ENCODE peak calls at places on chromosomes 2 and 18, in five cellular contexts. One of them, this sample, is unnamed.

GRCh38 chr2:76268928-76269327 is 558.2 kb upstream of the GCFC2 start:
- ATAC-seq in heart left ventricle: no peak
- ATAC-seq in stimulated activated naive CD8-positive, alpha-beta T cell treated with anti-CD3 and anti-CD28 coated beads, Interleukin-15, amount 100 ng/mL, for 72 hours: no peak
- ATAC-seq in naive thymus-derived CD4-positive, alpha-beta T cell: no peak
- ATAC-seq in Right ventricle myocardium superior: no peak
- ATAC-seq in this sample: no peak

GRCh38 chr2:36578343-36579296 is 19.3 kb downstream of the FEZ2 start:
- ATAC-seq in heart left ventricle: no peak
- ATAC-seq in stimulated activated naive CD8-positive, alpha-beta T cell treated with anti-CD3 and anti-CD28 coated beads, Interleukin-15, amount 100 ng/mL, for 72 hours: no peak
- ATAC-seq in naive thymus-derived CD4-positive, alpha-beta T cell: no peak
- ATAC-seq in Right ventricle myocardium superior: no peak
- ATAC-seq in this sample: no peak

GRCh38 chr2:206471524-206472062 is 28.3 kb downstream of the ADAM23 start:
- ATAC-seq in heart left ventricle: no peak
- ATAC-seq in stimulated activated naive CD8-positive, alpha-beta T cell treated with anti-CD3 and anti-CD28 coated beads, Interleukin-15, amount 100 ng/mL, for 72 hours: no peak
- ATAC-seq in naive thymus-derived CD4-positive, alpha-beta T cell: no peak
- ATAC-seq in Right ventricle myocardium superior: no peak
- ATAC-seq in this sample: no peak

GRCh38 chr2:100272848-100273329 is 49.4 kb downstream of the LONRF2 start:
- ATAC-seq in heart left ventricle: peak; percentile 43
- ATAC-seq in stimulated activated naive CD8-positive, alpha-beta T cell treated with anti-CD3 and anti-CD28 coated beads, Interleukin-15, amount 100 ng/mL, for 72 hours: no peak
- ATAC-seq in naive thymus-derived CD4-positive, alpha-beta T cell: no peak
- ATAC-seq in Right ventricle myocardium superior: peak; percentile 94
- ATAC-seq in this sample: peak; percentile 83

GRCh38 chr2:134039912-134040581 is 213.8 kb upstream of the MGAT5 start:
- ATAC-seq in heart left ventricle: no peak
- ATAC-seq in stimulated activated naive CD8-positive, alpha-beta T cell treated with anti-CD3 and anti-CD28 coated beads, Interleukin-15, amount 100 ng/mL, for 72 hours: no peak
- ATAC-seq in naive thymus-derived CD4-positive, alpha-beta T cell: no peak
- ATAC-seq in Right ventricle myocardium superior: no peak
- ATAC-seq in this sample: no peak

GRCh38 chr2:160288324-160288723 is 88.3 kb upstream of the ITGB6 start:
- ATAC-seq in heart left ventricle: no peak
- ATAC-seq in stimulated activated naive CD8-positive, alpha-beta T cell treated with anti-CD3 and anti-CD28 coated beads, Interleukin-15, amount 100 ng/mL, for 72 hours: no peak
- ATAC-seq in naive thymus-derived CD4-positive, alpha-beta T cell: no peak
- ATAC-seq in Right ventricle myocardium superior: no peak
- ATAC-seq in this sample: no peak

GRCh38 chr18:7958897-7959146 is 391.7 kb downstream of the PTPRM start:
- ATAC-seq in heart left ventricle: no peak
- ATAC-seq in stimulated activated naive CD8-positive, alpha-beta T cell treated with anti-CD3 and anti-CD28 coated beads, Interleukin-15, amount 100 ng/mL, for 72 hours: no peak
- ATAC-seq in naive thymus-derived CD4-positive, alpha-beta T cell: no peak
- ATAC-seq in Right ventricle myocardium superior: no peak
- ATAC-seq in this sample: no peak

GRCh38 chr2:26961603-26962184 is 8.7 kb upstream of the MAPRE3 start:
- ATAC-seq in heart left ventricle: peak; percentile 83
- ATAC-seq in stimulated activated naive CD8-positive, alpha-beta T cell treated with anti-CD3 and anti-CD28 coated beads, Interleukin-15, amount 100 ng/mL, for 72 hours: peak; percentile 94
- ATAC-seq in naive thymus-derived CD4-positive, alpha-beta T cell: peak; percentile 97
- ATAC-seq in Right ventricle myocardium superior: peak; percentile 94
- ATAC-seq in this sample: peak; percentile 91

GRCh38 chr2:39120521-39120770 is 405 bp downstream of the SOS1 start:
- ATAC-seq in heart left ventricle: no peak
- ATAC-seq in stimulated activated naive CD8-positive, alpha-beta T cell treated with anti-CD3 and anti-CD28 coated beads, Interleukin-15, amount 100 ng/mL, for 72 hours: peak; percentile 37
- ATAC-seq in naive thymus-derived CD4-positive, alpha-beta T cell: peak; percentile 12
- ATAC-seq in Right ventricle myocardium superior: no peak
- ATAC-seq in this sample: peak; percentile 18

GRCh38 chr2:134170269-134170668 is 83.6 kb upstream of the MGAT5 start:
- ATAC-seq in heart left ventricle: no peak
- ATAC-seq in stimulated activated naive CD8-positive, alpha-beta T cell treated with anti-CD3 and anti-CD28 coated beads, Interleukin-15, amount 100 ng/mL, for 72 hours: peak; percentile 33
- ATAC-seq in naive thymus-derived CD4-positive, alpha-beta T cell: no peak
- ATAC-seq in Right ventricle myocardium superior: no peak
- ATAC-seq in this sample: no peak

GRCh38 chr2:9331704-9332103 is 91.6 kb downstream of the ITGB1BP1 start:
- ATAC-seq in heart left ventricle: no peak
- ATAC-seq in stimulated activated naive CD8-positive, alpha-beta T cell treated with anti-CD3 and anti-CD28 coated beads, Interleukin-15, amount 100 ng/mL, for 72 hours: no peak
- ATAC-seq in naive thymus-derived CD4-positive, alpha-beta T cell: no peak
- ATAC-seq in Right ventricle myocardium superior: no peak
- ATAC-seq in this sample: no peak

GRCh38 chr2:62137431-62137830 is 58.5 kb upstream of the B3GNT2 start:
- ATAC-seq in heart left ventricle: no peak
- ATAC-seq in stimulated activated naive CD8-positive, alpha-beta T cell treated with anti-CD3 and anti-CD28 coated beads, Interleukin-15, amount 100 ng/mL, for 72 hours: no peak
- ATAC-seq in naive thymus-derived CD4-positive, alpha-beta T cell: no peak
- ATAC-seq in Right ventricle myocardium superior: no peak
- ATAC-seq in this sample: no peak

GRCh38 chr18:62715829-62716678 is 713 bp downstream of the PHLPP1 start:
- ATAC-seq in heart left ventricle: no peak
- ATAC-seq in stimulated activated naive CD8-positive, alpha-beta T cell treated with anti-CD3 and anti-CD28 coated beads, Interleukin-15, amount 100 ng/mL, for 72 hours: peak; percentile 64
- ATAC-seq in naive thymus-derived CD4-positive, alpha-beta T cell: peak; percentile 18
- ATAC-seq in Right ventricle myocardium superior: no peak
- ATAC-seq in this sample: peak; percentile 8

GRCh38 chr2:147463881-147464520 is 380.8 kb upstream of the ACVR2A start:
- ATAC-seq in heart left ventricle: no peak
- ATAC-seq in stimulated activated naive CD8-positive, alpha-beta T cell treated with anti-CD3 and anti-CD28 coated beads, Interleukin-15, amount 100 ng/mL, for 72 hours: no peak
- ATAC-seq in naive thymus-derived CD4-positive, alpha-beta T cell: no peak
- ATAC-seq in Right ventricle myocardium superior: no peak
- ATAC-seq in this sample: no peak

GRCh38 chr2:172179045-172179742 is 76.5 kb upstream of the DLX2 start:
- ATAC-seq in heart left ventricle: no peak
- ATAC-seq in stimulated activated naive CD8-positive, alpha-beta T cell treated with anti-CD3 and anti-CD28 coated beads, Interleukin-15, amount 100 ng/mL, for 72 hours: peak; percentile 90
- ATAC-seq in naive thymus-derived CD4-positive, alpha-beta T cell: no peak
- ATAC-seq in Right ventricle myocardium superior: no peak
- ATAC-seq in this sample: no peak

GRCh38 chr18:59582395-59582794 is 114.8 kb downstream of the CCBE1 start:
- ATAC-seq in heart left ventricle: no peak
- ATAC-seq in stimulated activated naive CD8-positive, alpha-beta T cell treated with anti-CD3 and anti-CD28 coated beads, Interleukin-15, amount 100 ng/mL, for 72 hours: no peak
- ATAC-seq in naive thymus-derived CD4-positive, alpha-beta T cell: no peak
- ATAC-seq in Right ventricle myocardium superior: peak; percentile 81
- ATAC-seq in this sample: no peak

GRCh38 chr18:63290456-63291200 is 28.9 kb downstream of the BCL2 start:
- ATAC-seq in heart left ventricle: no peak
- ATAC-seq in stimulated activated naive CD8-positive, alpha-beta T cell treated with anti-CD3 and anti-CD28 coated beads, Interleukin-15, amount 100 ng/mL, for 72 hours: peak; percentile 45
- ATAC-seq in naive thymus-derived CD4-positive, alpha-beta T cell: peak; percentile 80
- ATAC-seq in Right ventricle myocardium superior: no peak
- ATAC-seq in this sample: no peak

GRCh38 chr18:9132628-9133027 is 4.0 kb upstream of the ANKRD12 start:
- ATAC-seq in heart left ventricle: no peak
- ATAC-seq in stimulated activated naive CD8-positive, alpha-beta T cell treated with anti-CD3 and anti-CD28 coated beads, Interleukin-15, amount 100 ng/mL, for 72 hours: no peak
- ATAC-seq in naive thymus-derived CD4-positive, alpha-beta T cell: no peak
- ATAC-seq in Right ventricle myocardium superior: no peak
- ATAC-seq in this sample: no peak

GRCh38 chr2:69603146-69603743 is 40.3 kb downstream of the AAK1 start:
- ATAC-seq in heart left ventricle: no peak
- ATAC-seq in stimulated activated naive CD8-positive, alpha-beta T cell treated with anti-CD3 and anti-CD28 coated beads, Interleukin-15, amount 100 ng/mL, for 72 hours: peak; percentile 34
- ATAC-seq in naive thymus-derived CD4-positive, alpha-beta T cell: no peak
- ATAC-seq in Right ventricle myocardium superior: no peak
- ATAC-seq in this sample: no peak

GRCh38 chr2:48065096-48065495 is 158.8 kb upstream of the FBXO11 start:
- ATAC-seq in heart left ventricle: no peak
- ATAC-seq in stimulated activated naive CD8-positive, alpha-beta T cell treated with anti-CD3 and anti-CD28 coated beads, Interleukin-15, amount 100 ng/mL, for 72 hours: no peak
- ATAC-seq in naive thymus-derived CD4-positive, alpha-beta T cell: no peak
- ATAC-seq in Right ventricle myocardium superior: no peak
- ATAC-seq in this sample: no peak

GRCh38 chr2:180367831-180368230 is 360.7 kb upstream of the CWC22 start:
- ATAC-seq in heart left ventricle: no peak
- ATAC-seq in stimulated activated naive CD8-positive, alpha-beta T cell treated with anti-CD3 and anti-CD28 coated beads, Interleukin-15, amount 100 ng/mL, for 72 hours: no peak
- ATAC-seq in naive thymus-derived CD4-positive, alpha-beta T cell: no peak
- ATAC-seq in Right ventricle myocardium superior: peak; percentile 41
- ATAC-seq in this sample: no peak

GRCh38 chr2:30358822-30359221 is 88.2 kb upstream of the LCLAT1 start:
- ATAC-seq in heart left ventricle: no peak
- ATAC-seq in stimulated activated naive CD8-positive, alpha-beta T cell treated with anti-CD3 and anti-CD28 coated beads, Interleukin-15, amount 100 ng/mL, for 72 hours: no peak
- ATAC-seq in naive thymus-derived CD4-positive, alpha-beta T cell: no peak
- ATAC-seq in Right ventricle myocardium superior: no peak
- ATAC-seq in this sample: no peak

GRCh38 chr2:231975001-231975400 is 13.5 kb downstream of the DIS3L2 start:
- ATAC-seq in heart left ventricle: no peak
- ATAC-seq in stimulated activated naive CD8-positive, alpha-beta T cell treated with anti-CD3 and anti-CD28 coated beads, Interleukin-15, amount 100 ng/mL, for 72 hours: no peak
- ATAC-seq in naive thymus-derived CD4-positive, alpha-beta T cell: no peak
- ATAC-seq in Right ventricle myocardium superior: no peak
- ATAC-seq in this sample: no peak

GRCh38 chr2:234673501-234673900 is 176.6 kb upstream of the ARL4C start:
- ATAC-seq in heart left ventricle: no peak
- ATAC-seq in stimulated activated naive CD8-positive, alpha-beta T cell treated with anti-CD3 and anti-CD28 coated beads, Interleukin-15, amount 100 ng/mL, for 72 hours: no peak
- ATAC-seq in naive thymus-derived CD4-positive, alpha-beta T cell: no peak
- ATAC-seq in Right ventricle myocardium superior: no peak
- ATAC-seq in this sample: no peak

This sample was measured in gastroesophageal sphincter.